ENCODE peak calls at places on chromosomes 7 and 10, in nine cellular contexts. I is AG08395, T is fibroblast of the conjunctiva, S is AML-193, K is endothelial cell, B is mucosa of gallbladder, E is cardiac fibroblast, V is AG08396, O is GM04504. L is an unnamed sample.

GRCh38 chr7:42035205-42035604 is 201.8 kb downstream of the GLI3 start:
- DNase-seq in S (no peak), B (no peak), K (no peak), T (no peak), O (peak; percentile 23), E (peak; percentile 27), V (peak; percentile 7), I (peak; percentile 29), L (no peak)

GRCh38 chr7:44375236-44375699 is 49.9 kb upstream of the CAMK2B start:
- DNase-seq in I (no peak), S (no peak), T (no peak), B (no peak), O (no peak), K (peak; percentile 62), E (no peak), V (peak; percentile 1), L (no peak)

GRCh38 chr7:137943132-137943551 is 58.7 kb downstream of the CREB3L2 start:
- DNase-seq in O (no peak), K (no peak), I (peak; percentile 14), S (no peak), T (peak; percentile 77), B (no peak), E (peak; percentile 96), V (peak; percentile 48), L (peak; percentile 66)

GRCh38 chr10:33129987-33130386 is 172.0 kb upstream of the ITGB1 start:
- DNase-seq in O (no peak), I (peak; percentile 31), K (no peak), B (no peak), S (no peak), T (no peak), E (peak; percentile 82), V (peak; percentile 30), L (peak; percentile 86)

GRCh38 chr10:18651324-18652007 is at the start of gene NSUN6:
- DNase-seq in B (peak; percentile 92), S (peak; percentile 72), T (peak; percentile 57), K (peak; percentile 64), I (peak; percentile 92), E (peak; percentile 91), O (peak; percentile 59), V (peak; percentile 87), L (no peak)

GRCh38 chr7:128879939-128880746 is 17.5 kb downstream of the ATP6V1F start:
- DNase-seq in B (peak; percentile 64), S (no peak), I (peak; percentile 94), V (peak; percentile 94), T (no peak), K (peak; percentile 80), O (no peak), E (peak; percentile 76), L (no peak)

GRCh38 chr7:105703207-105703930 is 122.1 kb upstream of the EFCAB10 start:
- DNase-seq in S (no peak), B (no peak), K (no peak), T (no peak), E (no peak), I (no peak), O (no peak), V (no peak), L (no peak)

GRCh38 chr7:84855758-84856157 is 331.1 kb downstream of the SEMA3D start:
- DNase-seq in T (no peak), B (no peak), E (no peak), K (no peak), V (no peak), I (no peak), S (no peak), O (no peak), L (no peak)

GRCh38 chr10:68110027-68110426 is 739 bp downstream of the MYPN start:
- DNase-seq in T (no peak), V (no peak), S (no peak), E (peak; percentile 17), K (no peak), O (no peak), I (no peak), B (no peak), L (no peak)

GRCh38 chr10:51300617-51301350 is 226.5 kb downstream of the PRKG1 start:
- DNase-seq in B (no peak), T (no peak), S (no peak), V (no peak), E (peak; percentile 50), K (no peak), I (no peak), O (no peak), L (no peak)

GRCh38 chr10:22321831-22322662 is 1.1 kb downstream of the BMI1 start:
- DNase-seq in I (no peak), V (peak; percentile 59), B (no peak), K (no peak), O (no peak), T (no peak), S (no peak), E (no peak), L (no peak)

GRCh38 chr7:107697246-107698044 is 36.8 kb downstream of the SLC26A4 start:
- DNase-seq in E (no peak), O (no peak), V (no peak), I (no peak), S (no peak), T (no peak), B (no peak), K (no peak), L (no peak)

GRCh38 chr7:94335586-94335985 is 59.1 kb upstream of the COL1A2 start:
- DNase-seq in E (no peak), S (no peak), B (no peak), K (no peak), T (no peak), O (no peak), V (no peak), I (peak; percentile 29), L (no peak)

GRCh38 chr10:111126073-111126472 is 49.2 kb downstream of the ADRA2A start:
- DNase-seq in O (peak; percentile 22), E (no peak), S (no peak), I (peak; percentile 54), B (no peak), V (no peak), K (no peak), T (no peak), L (no peak)

GRCh38 chr10:92241158-92241500 is 49.7 kb downstream of the CPEB3 start:
- DNase-seq in T (no peak), B (no peak), E (no peak), S (no peak), V (peak; percentile 23), O (peak; percentile 3), I (peak; percentile 5), K (peak; percentile 6), L (no peak)

GRCh38 chr10:5538892-5539651 is 14.3 kb downstream of the CALML3 start:
- DNase-seq in B (no peak), K (no peak), I (no peak), T (no peak), E (no peak), S (no peak), O (no peak), V (no peak), L (no peak)